ENCODE peak calls at places on chromosomes 7 and 10, in eight cellular contexts. N is psoas muscle, A is RWPE2, J is PC-3, T is body of pancreas, K is left ventricle myocardium inferior, C is A673, L is AG04450. X is an unnamed sample. For H3K9me3, the result is how much of the 10 kb centered on the place peaks cover.

GRCh38 chr10:92830478-92831389 is 17.6 kb upstream of the EXOC6 start:
- DNase-seq in A (no peak), N (no peak), T (no peak), J (no peak), C (peak), L (no peak), K (no peak), X (no peak)

GRCh38 chr7:149093228-149093627 is 2.7 kb upstream of the ZNF786 start:
- DNase-seq in K (no peak), N (no peak), C (no peak), L (no peak), T (no peak), A (no peak), J (no peak), X (no peak)

GRCh38 chr7:2787251-2787968 is 56.7 kb downstream of the GNA12 start:
- DNase-seq in C (no peak), N (no peak), J (no peak), K (no peak), T (no peak), A (no peak), L (no peak), X (no peak)

GRCh38 chr7:132577206-132578049 is 1.2 kb upstream of the PLXNA4 start:
- DNase-seq in N (peak), C (peak), L (no peak), T (peak), K (peak), J (peak), A (no peak), X (peak)

GRCh38 chr10:102815790-102816549 is 21.2 kb downstream of the CYP17A1 start:
- DNase-seq in L (peak), T (peak), K (peak), J (no peak), N (no peak), C (no peak), A (no peak), X (peak)

GRCh38 chr10:126872768-126873167 is 32.5 kb upstream of the DOCK1 start:
- DNase-seq in N (no peak), T (no peak), C (peak), K (no peak), J (no peak), A (no peak), L (no peak), X (no peak)

GRCh38 chr7:43528581-43529354 is 54.1 kb upstream of the STK17A start:
- DNase-seq in C (peak), A (no peak), T (no peak), K (no peak), N (no peak), J (no peak), L (no peak), X (no peak)

GRCh38 chr10:88897019-88897853 is 17.2 kb downstream of the STAMBPL1 start:
- DNase-seq in N (no peak), K (no peak), J (no peak), C (peak), T (no peak), L (no peak), A (no peak), X (no peak)

GRCh38 chr10:28130267-28130666 is 131.4 kb upstream of the ODAD2 start:
- DNase-seq in J (peak), T (no peak), N (no peak), C (peak), L (peak), K (no peak), A (no peak), X (no peak)

GRCh38 chr7:51246258-51247245 is 70.1 kb downstream of the COBL start:
- DNase-seq in N (peak), J (no peak), T (no peak), C (no peak), A (no peak), K (peak), L (no peak), X (peak)

GRCh38 chr10:112716924-112717348 is 233.1 kb upstream of the TCF7L2 start:
- DNase-seq in L (no peak), C (no peak), J (peak), K (no peak), T (peak), N (no peak), A (no peak), X (no peak)

GRCh38 chr10:23530079-23530478 is 91.2 kb downstream of the OTUD1 start:
- DNase-seq in A (no peak), C (no peak), J (peak), N (no peak), K (no peak), T (no peak), L (no peak), X (no peak)
- TF ChIP-seq CTCF in A (peak), C (peak), J (peak), N (peak), K (peak), T (no peak), L (peak), X (peak)

GRCh38 chr10:42598249-42598873 is 40.0 kb downstream of the ZNF33B start:
- DNase-seq in A (no peak), T (no peak), C (no peak), L (no peak), J (no peak), N (no peak), K (no peak), X (no peak)
- H3K9me3 ChIP-seq in A (under half), T (under half), C (under half), L (under half), J (under half), N (under half), K (under half), X (under half)

GRCh38 chr7:142855401-142855743 is 496 bp downstream of the EPHB6 start:
- DNase-seq in K (no peak), N (no peak), L (no peak), A (no peak), T (no peak), C (no peak), J (no peak), X (no peak)
- TF ChIP-seq CTCF in K (no peak), N (no peak), L (no peak), A (no peak), T (no peak), C (no peak), J (no peak), X (no peak)

GRCh38 chr10:109173910-109174309 is 749.4 kb downstream of the XPNPEP1 start:
- DNase-seq in N (no peak), T (no peak), A (no peak), K (no peak), J (no peak), C (no peak), L (no peak), X (no peak)
- H3K9me3 ChIP-seq in N (under half), T (under half), A (under half), K (under half), J (under half), C (under half), L (under half), X (under half)

DNA sequence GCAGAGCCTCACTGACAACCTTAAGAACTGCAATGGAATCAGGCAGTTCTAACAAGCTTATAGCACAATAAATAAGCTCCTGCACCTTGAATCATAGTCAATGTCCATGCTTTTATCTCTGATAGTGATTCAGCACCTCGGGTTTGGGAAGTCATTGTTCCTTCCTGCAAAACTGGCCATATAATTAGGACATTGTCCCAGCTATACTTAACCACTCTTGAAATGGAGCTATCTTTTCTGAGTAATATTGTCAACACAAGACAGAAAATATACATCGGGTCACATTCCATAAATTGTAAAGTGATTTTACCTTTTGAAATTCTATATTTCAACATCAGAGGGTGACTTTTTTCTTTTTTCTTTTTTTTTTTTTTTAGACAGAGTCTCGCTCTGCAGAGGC is 682.8 kb downstream of the KCNMA1 start:
- DNase-seq in N (no peak), C (no peak), K (no peak), L (no peak), A (no peak), T (no peak), J (peak), X (no peak)
- TF ChIP-seq CTCF in N (no peak), C (no peak), K (no peak), L (no peak), A (no peak), T (no peak), J (no peak), X (no peak)

DNA sequence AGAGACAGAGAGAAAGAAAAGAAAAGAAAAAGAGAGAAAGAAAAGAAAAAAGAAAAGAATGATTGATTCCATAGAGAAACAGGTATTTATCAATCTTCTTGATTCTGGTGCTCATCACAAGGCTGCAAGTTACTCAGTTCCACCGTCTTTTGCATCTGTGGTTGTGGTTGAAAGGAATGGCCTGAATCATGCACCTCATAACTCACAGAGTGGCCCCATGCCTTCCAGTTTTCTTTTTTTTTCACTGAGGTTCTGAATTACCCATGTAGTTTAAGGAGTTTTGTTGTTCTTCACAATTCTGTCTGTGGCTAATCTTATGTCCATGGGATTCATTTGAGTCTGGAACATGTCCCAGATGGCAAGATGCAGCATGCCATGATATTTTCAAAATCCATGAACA is 156.0 kb downstream of the ZNF33B start:
- DNase-seq in A (no peak), J (no peak), K (no peak), C (no peak), T (no peak), L (no peak), N (no peak), X (no peak)
- H3K9me3 ChIP-seq in A (under half), J (under half), K (under half), C (under half), T (under half), L (under half), N (under half), X (under half)

GRCh38 chr7:152189026-152189425 is 163.6 kb downstream of the GALNT11 start:
- DNase-seq in K (no peak), N (no peak), T (no peak), C (no peak), A (no peak), J (no peak), L (no peak), X (no peak)

GRCh38 chr7:152196391-152196790 is 170.9 kb downstream of the GALNT11 start:
- DNase-seq in N (no peak), J (no peak), T (no peak), L (no peak), A (no peak), K (no peak), C (no peak), X (no peak)

DNA sequence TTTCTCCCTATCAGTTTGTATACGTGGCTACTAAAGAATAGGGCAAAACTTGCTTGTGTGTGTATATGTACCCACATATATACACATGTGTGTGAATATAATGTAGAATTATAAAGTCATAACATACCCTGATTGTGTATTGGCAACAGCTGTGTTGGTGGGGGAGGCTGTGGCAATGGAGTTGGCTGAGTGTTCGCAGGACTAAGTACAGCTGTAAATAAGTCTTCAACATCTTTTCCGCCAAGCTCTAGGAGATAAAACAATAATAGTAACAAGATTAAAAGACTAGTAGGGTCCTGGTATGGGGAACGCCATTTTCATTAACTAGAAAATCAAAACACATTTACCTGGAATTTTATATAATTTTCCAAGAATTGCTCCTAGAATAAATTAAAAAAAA is 168.4 kb downstream of the GALNT11 start:
- DNase-seq in N (no peak), J (no peak), A (no peak), L (no peak), K (no peak), T (no peak), C (no peak), X (no peak)
- TF ChIP-seq CTCF in N (no peak), J (no peak), A (no peak), L (no peak), K (no peak), T (no peak), C (no peak), X (no peak)

DNA sequence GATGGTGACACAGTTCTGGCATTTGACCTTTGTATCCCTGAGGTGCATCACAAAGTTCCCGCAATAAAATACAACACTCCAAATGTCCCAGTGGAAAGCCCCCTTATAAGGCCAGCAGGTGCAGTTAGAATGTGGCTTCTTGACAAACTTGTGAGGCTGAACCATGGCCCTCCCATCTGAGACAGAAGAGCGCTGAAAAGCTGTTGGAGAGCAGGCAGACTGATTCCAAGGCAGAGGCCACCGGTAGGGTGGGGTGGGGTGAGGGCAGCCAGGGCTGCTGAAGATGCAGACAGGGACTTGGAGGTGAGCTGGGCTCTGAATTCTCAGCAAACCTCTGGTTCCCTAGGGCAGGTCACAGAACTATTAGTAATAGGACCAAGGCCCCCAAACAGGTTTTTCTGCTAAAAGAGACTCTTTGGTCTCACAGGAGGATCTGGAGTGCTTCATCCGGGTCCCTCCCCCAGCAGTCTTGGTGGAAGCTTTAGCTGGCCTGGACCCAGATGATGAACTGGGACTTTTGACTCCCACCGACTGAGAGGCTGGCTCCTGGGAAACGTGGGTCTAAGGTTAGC is 15.6 kb upstream of the CHST3 start:
- DNase-seq in J (peak), A (no peak), N (no peak), K (no peak), C (no peak), L (no peak), T (no peak), X (no peak)
- H3K9me3 ChIP-seq in J (under half), A (under half), N (under half), K (under half), C (under half), L (under half), T (under half), X (under half)

X was measured in heart right ventricle.